ENCODE peak calls at places on chromosomes 2 and 18, in six cellular contexts. A is SK-N-DZ; M is heart left ventricle; D is NCI-H1105; O is effector memory CD4-positive, alpha-beta T cell; Y is adrenal gland. F is an unnamed sample.

GRCh38 chr2:238040918-238041317 is 19.9 kb upstream of the SCLY start:
- DNase-seq in A (no peak), M (no peak), D (no peak), O (no peak), Y (no peak), F (no peak)

GRCh38 chr2:130158631-130159030 is 13.7 kb upstream of the CCDC74B start:
- DNase-seq in A (no peak), M (no peak), D (no peak), O (no peak), Y (no peak), F (no peak)

GRCh38 chr2:238761802-238762373 is 86.0 kb upstream of the TWIST2 start:
- DNase-seq in A (no peak), M (no peak), D (no peak), O (no peak), Y (no peak), F (no peak)

GRCh38 chr2:86105252-86105968 is at the start of gene POLR1A:
- DNase-seq in A (peak), M (peak), D (peak), O (peak), Y (peak), F (peak)

GRCh38 chr2:14751581-14751980 is 119.1 kb downstream of the LRATD1 start:
- DNase-seq in A (no peak), M (no peak), D (peak), O (no peak), Y (no peak), F (no peak)

GRCh38 chr2:191692502-191693115 is 14.7 kb downstream of the NABP1 start:
- DNase-seq in A (no peak), M (no peak), D (no peak), O (no peak), Y (no peak), F (no peak)

GRCh38 chr2:223998983-223999382 is 40.1 kb downstream of the SERPINE2 start:
- DNase-seq in A (no peak), M (no peak), D (no peak), O (no peak), Y (no peak), F (no peak)

GRCh38 chr2:179311071-179311470 is 46.4 kb upstream of the SESTD1 start:
- DNase-seq in A (peak), M (no peak), D (no peak), O (no peak), Y (peak), F (no peak)

GRCh38 chr2:128396500-128396891 is 77.8 kb upstream of the HS6ST1 start:
- DNase-seq in A (peak), M (no peak), D (no peak), O (no peak), Y (no peak), F (no peak)

GRCh38 chr2:184654945-184655344 is 56.6 kb downstream of the ZNF804A start:
- DNase-seq in A (no peak), M (no peak), D (no peak), O (no peak), Y (no peak), F (no peak)

GRCh38 chr2:104863585-104864279 is 9.8 kb downstream of the POU3F3 start:
- DNase-seq in A (no peak), M (no peak), D (no peak), O (no peak), Y (no peak), F (no peak)

GRCh38 chr2:162153608-162154224 is 1.7 kb upstream of the GCG start:
- DNase-seq in A (peak), M (peak), D (peak), O (peak), Y (peak), F (peak)

GRCh38 chr2:237732790-237733349 is 65.7 kb upstream of the RBM44 start:
- DNase-seq in A (no peak), M (peak), D (no peak), O (no peak), Y (peak), F (no peak)

GRCh38 chr18:32735781-32736180 is 37.0 kb downstream of the KLHL14 start:
- DNase-seq in A (no peak), M (no peak), D (no peak), O (no peak), Y (no peak), F (no peak)

GRCh38 chr18:34322365-34323289 is 97.9 kb upstream of the NOL4 start:
- DNase-seq in A (peak), M (peak), D (no peak), O (no peak), Y (peak), F (peak)

GRCh38 chr18:377088-377487 is 109.2 kb upstream of the THOC1 start:
- DNase-seq in A (no peak), M (no peak), D (no peak), O (no peak), Y (no peak), F (no peak)

GRCh38 chr2:49251766-49252165 is 97.5 kb upstream of the FSHR start:
- DNase-seq in A (no peak), M (no peak), D (no peak), O (no peak), Y (no peak), F (no peak)

GRCh38 chr2:109268916-109269315 is 139.9 kb downstream of the SH3RF3 start:
- DNase-seq in A (no peak), M (no peak), D (no peak), O (no peak), Y (no peak), F (no peak)

GRCh38 chr2:60441791-60442190 is 111.7 kb downstream of the BCL11A start:
- DNase-seq in A (no peak), M (no peak), D (no peak), O (no peak), Y (no peak), F (no peak)

GRCh38 chr2:174013310-174013751 is 48.2 kb upstream of the SP3 start:
- DNase-seq in A (no peak), M (peak), D (no peak), O (no peak), Y (peak), F (no peak)

GRCh38 chr2:182980115-182980514 is 58.1 kb downstream of the NCKAP1 start:
- DNase-seq in A (peak), M (no peak), D (peak), O (no peak), Y (no peak), F (peak)